ENCODE peak calls at places on chromosome 22, in nine cellular contexts. S, L, C, W, V, B, D, H and O are unnamed samples.

GRCh38 chr22:33270596-33270995 is 212.4 kb upstream of the SYN3 start:
- DNase-seq in S (no peak), L (no peak), C (no peak), W (no peak), V (no peak), B (no peak), D (no peak), H (no peak), O (no peak)

GRCh38 chr22:36258750-36259619 is 6.1 kb downstream of the APOL1 start:
- DNase-seq in S (no peak), L (no peak), C (no peak), W (no peak), V (peak; percentile 34), B (peak; percentile 58), D (peak; percentile 65), H (peak; percentile 60), O (no peak)

GRCh38 chr22:50310949-50311444 is 3.6 kb upstream of the PLXNB2 start:
- DNase-seq in S (no peak), L (peak; percentile 3), C (no peak), W (peak; percentile 75), V (no peak), B (no peak), D (no peak), H (no peak), O (no peak)

GRCh38 chr22:29155966-29156365 is 49.7 kb upstream of the EMID1 start:
- DNase-seq in S (no peak), L (no peak), C (no peak), W (peak; percentile 66), V (no peak), B (no peak), D (no peak), H (no peak), O (no peak)

GRCh38 chr22:49079743-49080500 is 747.8 kb downstream of the BRD1 start:
- DNase-seq in S (no peak), L (no peak), C (no peak), W (no peak), V (no peak), B (no peak), D (no peak), H (no peak), O (no peak)

GRCh38 chr22:40101417-40102101 is 76.2 kb upstream of the TNRC6B start:
- DNase-seq in S (no peak), L (no peak), C (no peak), W (no peak), V (no peak), B (no peak), D (no peak), H (no peak), O (no peak)

GRCh38 chr22:50674606-50675552 is 2.3 kb downstream of the SHANK3 start:
- DNase-seq in S (no peak), L (no peak), C (no peak), W (no peak), V (no peak), B (peak; percentile 73), D (no peak), H (no peak), O (peak; percentile 29)

GRCh38 chr22:22702159-22702873 is 57.9 kb downstream of the GGTLC2 start:
- DNase-seq in S (no peak), L (no peak), C (no peak), W (no peak), V (no peak), B (no peak), D (no peak), H (no peak), O (no peak)

GRCh38 chr22:45645526-45646414 is 25.9 kb upstream of the ATXN10 start:
- DNase-seq in S (no peak), L (peak; percentile 77), C (no peak), W (peak; percentile 93), V (peak; percentile 70), B (peak; percentile 79), D (peak; percentile 41), H (peak; percentile 38), O (peak; percentile 80)

GRCh38 chr22:49583341-49583740 is 244.3 kb downstream of the BRD1 start:
- DNase-seq in S (no peak), L (no peak), C (no peak), W (no peak), V (no peak), B (no peak), D (no peak), H (no peak), O (no peak)

GRCh38 chr22:37084385-37084784 is 25.1 kb downstream of the TMPRSS6 start:
- DNase-seq in S (no peak), L (no peak), C (no peak), W (no peak), V (no peak), B (no peak), D (no peak), H (no peak), O (no peak)

GRCh38 chr22:42780070-42780540 is 59.4 kb upstream of the A4GALT start:
- DNase-seq in S (peak; percentile 80), L (peak; percentile 44), C (peak; percentile 89), W (no peak), V (no peak), B (peak; percentile 88), D (peak; percentile 95), H (peak; percentile 98), O (no peak)

GRCh38 chr22:37095113-37095512 is 14.4 kb downstream of the TMPRSS6 start:
- DNase-seq in S (no peak), L (no peak), C (no peak), W (no peak), V (no peak), B (no peak), D (no peak), H (no peak), O (no peak)

DNA sequence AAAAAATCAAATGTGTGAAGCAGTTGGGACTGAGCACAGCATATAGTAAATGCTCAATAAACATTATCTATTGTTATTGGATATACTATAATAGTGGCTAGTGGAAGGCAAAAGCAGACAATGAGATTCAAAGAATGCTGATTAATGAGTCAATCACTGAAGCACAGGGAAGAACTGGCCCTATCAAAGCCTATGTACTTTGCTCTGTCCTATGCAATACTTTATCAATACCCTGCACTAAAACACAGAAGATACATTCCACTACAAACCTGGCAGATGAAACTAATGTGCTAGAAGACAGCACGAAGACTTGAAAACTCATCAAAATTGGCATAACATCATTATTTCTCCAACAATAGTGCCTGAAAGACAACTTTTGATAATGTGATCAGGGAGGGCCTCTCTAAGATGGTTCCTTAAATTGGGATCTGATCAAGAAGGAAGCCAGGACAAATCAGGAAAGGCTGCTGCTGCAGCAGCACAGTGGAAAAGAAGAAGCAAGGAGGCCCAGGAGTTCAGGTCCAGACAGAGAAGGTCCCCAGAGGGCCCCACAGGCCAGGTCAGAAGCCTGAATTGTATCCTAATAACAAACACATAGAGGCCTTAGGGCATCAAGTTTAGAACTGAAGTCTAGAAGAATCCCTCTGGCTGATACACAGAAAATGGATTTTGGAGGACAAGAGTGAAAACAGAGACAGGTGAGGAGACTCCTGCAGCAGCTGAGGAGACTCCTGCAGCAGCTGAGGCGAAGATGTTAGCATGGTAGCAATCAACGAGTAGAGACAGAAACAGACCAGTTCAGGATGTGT is 18.6 kb downstream of the PI4KA start:
- DNase-seq in S (no peak), L (no peak), C (no peak), W (no peak), V (no peak), B (no peak), D (no peak), H (no peak), O (no peak)
- TF ChIP-seq CTCF in S (no peak), L (no peak), C (no peak), W (no peak), V (no peak), B (no peak), D (no peak), H (no peak), O (no peak)

DNA sequence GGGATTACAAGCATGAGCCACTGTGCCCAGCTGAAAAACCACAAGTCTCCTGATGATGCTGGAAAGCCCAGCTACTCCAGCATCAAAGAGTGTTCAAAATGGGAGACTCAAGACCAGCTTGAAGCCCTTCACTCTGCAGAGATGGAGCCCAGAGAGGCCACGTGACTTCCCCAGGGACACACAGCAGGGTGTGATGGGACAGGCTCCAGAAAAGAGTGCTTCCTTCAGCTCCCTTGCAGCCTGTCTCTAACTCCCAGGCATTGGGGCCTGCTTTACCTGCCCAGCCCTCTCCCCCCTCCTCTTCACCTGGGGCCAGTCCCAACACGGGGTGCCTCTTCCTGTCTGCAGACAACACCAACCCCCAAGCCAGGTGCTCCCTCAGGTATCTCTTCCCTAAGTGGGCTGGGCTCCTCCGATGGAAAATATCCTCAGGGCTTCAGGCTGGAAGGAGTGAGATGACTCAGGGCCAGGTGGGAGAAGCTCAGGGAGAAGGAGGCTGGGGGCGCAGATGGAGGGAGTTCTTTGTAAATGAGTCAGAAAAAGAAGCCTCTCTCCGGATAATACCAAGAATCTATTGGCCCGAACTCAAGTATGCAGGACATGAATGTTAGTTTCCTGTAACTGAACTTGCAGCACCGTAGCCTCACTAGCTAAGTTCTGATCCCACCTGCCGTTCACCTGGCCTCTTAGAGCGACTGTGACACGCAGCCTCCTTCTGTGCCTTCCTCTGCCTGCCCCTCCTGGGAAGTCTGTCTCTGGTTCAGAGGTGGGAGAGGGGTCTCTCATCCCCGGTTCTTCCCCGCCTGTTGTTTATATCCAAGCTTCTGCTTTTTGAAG is 326.6 kb downstream of the MN1 start:
- DNase-seq in S (no peak), L (no peak), C (peak; percentile 43), W (no peak), V (no peak), B (no peak), D (peak; percentile 92), H (peak; percentile 87), O (no peak)
- TF ChIP-seq CTCF in S (no peak), L (no peak), C (no peak), W (no peak), V (no peak), B (no peak), D (no peak), H (no peak), O (no peak)

GRCh38 chr22:30424471-30425326 is 869 bp upstream of the MTFP1 start:
- DNase-seq in S (no peak), L (peak; percentile 23), C (no peak), W (no peak), V (no peak), B (peak; percentile 23), D (no peak), H (no peak), O (no peak)
- TF ChIP-seq CTCF in S (no peak), L (peak; percentile 13), C (peak; percentile 12), W (no peak), V (no peak), B (no peak), D (no peak), H (peak; percentile 23), O (no peak)

GRCh38 chr22:19940536-19941364 is 822 bp upstream of the COMT start:
- DNase-seq in S (no peak), L (no peak), C (no peak), W (no peak), V (no peak), B (no peak), D (no peak), H (no peak), O (no peak)

GRCh38 chr22:19942071-19942885 is 660 bp upstream of the TXNRD2 start:
- DNase-seq in S (no peak), L (no peak), C (peak; percentile 55), W (no peak), V (no peak), B (no peak), D (peak; percentile 81), H (peak; percentile 86), O (peak; percentile 34)

GRCh38 chr22:19942886-19943664 is 1.5 kb upstream of the TXNRD2 start:
- DNase-seq in S (no peak), L (no peak), C (peak; percentile 80), W (no peak), V (no peak), B (peak; percentile 29), D (peak; percentile 90), H (peak; percentile 82), O (no peak)

GRCh38 chr22:19941365-19942070 is at the start of the genes COMT and TXNRD2:
- DNase-seq in S (no peak), L (peak; percentile 83), C (no peak), W (peak; percentile 95), V (peak; percentile 82), B (peak; percentile 65), D (peak; percentile 55), H (peak; percentile 51), O (peak; percentile 76)

GRCh38 chr22:19943665-19944026 is 2.0 kb upstream of the TXNRD2 start:
- DNase-seq in S (no peak), L (no peak), C (peak; percentile 55), W (no peak), V (no peak), B (no peak), D (peak; percentile 78), H (peak; percentile 43), O (no peak)
- TF ChIP-seq CTCF in S (no peak), L (peak; percentile 8), C (peak; percentile 19), W (no peak), V (no peak), B (peak; percentile 19), D (no peak), H (peak; percentile 21), O (no peak)